ENCODE peak calls at places on chromosomes 6 and 20, in seven cellular contexts. Y is B cell; H is activated T-cell treated with anti-CD3 and anti-CD28 coated beads, Interleukin-2, amount 50 U/mL, for 4 hours; T is activated T-helper 17 cell treated with anti-CD3 and anti-CD28 coated beads, Interleukin-2, amount 50 U/mL, for 72 hours; S is body of pancreas; X is left ventricle myocardium superior; Q is T-cell. J is an unnamed sample.

GRCh38 chr20:21702553-21703467 is 2.7 kb upstream of the PAX1 start:
- ATAC-seq in S (no peak), H (peak), Y (no peak), T (no peak), X (peak), Q (no peak), J (no peak)

GRCh38 chr20:38406476-38406875 is 28.7 kb downstream of the SNHG17 start:
- ATAC-seq in X (no peak), Y (no peak), Q (no peak), S (no peak), T (no peak), H (no peak), J (no peak)

GRCh38 chr20:10218536-10219451 is at the start of gene SNAP25:
- ATAC-seq in Y (no peak), Q (peak), S (peak), T (peak), H (peak), X (no peak), J (no peak)

GRCh38 chr6:159119835-159120234 is 49.4 kb upstream of the FNDC1 start:
- ATAC-seq in S (no peak), H (no peak), X (no peak), Y (no peak), Q (no peak), T (no peak), J (peak)

GRCh38 chr6:142378138-142378875 is 76.5 kb downstream of the ADGRG6 start:
- ATAC-seq in X (peak), Y (no peak), Q (no peak), H (no peak), S (no peak), T (no peak), J (no peak)

GRCh38 chr6:33727932-33728331 is 16.4 kb upstream of the UQCC2 start:
- ATAC-seq in X (peak), H (no peak), Q (no peak), S (peak), T (no peak), Y (no peak), J (no peak)

GRCh38 chr6:121971886-121972285 is 427.6 kb upstream of the HSF2 start:
- ATAC-seq in Y (no peak), H (no peak), S (peak), Q (no peak), X (no peak), T (no peak), J (no peak)

GRCh38 chr6:48078092-48078491 is 32.9 kb downstream of the PTCHD4 start:
- ATAC-seq in S (no peak), H (no peak), Y (no peak), X (no peak), Q (no peak), T (no peak), J (no peak)

GRCh38 chr20:23203310-23203709 is 117.2 kb upstream of the CD93 start:
- ATAC-seq in Y (no peak), T (no peak), H (no peak), S (no peak), X (peak), Q (no peak), J (no peak)

GRCh38 chr6:4434655-4435054 is 299.3 kb upstream of the ECI2 start:
- ATAC-seq in S (no peak), X (no peak), T (no peak), Q (no peak), Y (no peak), H (no peak), J (no peak)

GRCh38 chr6:4071330-4071729 is 7.6 kb downstream of the FAM217A start:
- ATAC-seq in H (no peak), T (no peak), X (no peak), Y (no peak), Q (no peak), S (no peak), J (no peak)

GRCh38 chr6:142566628-142567396 is 265.0 kb downstream of the ADGRG6 start:
- ATAC-seq in X (peak), Y (peak), H (peak), S (peak), T (peak), Q (no peak), J (peak)

GRCh38 chr6:52399511-52400315 is 20.4 kb upstream of the EFHC1 start:
- ATAC-seq in X (peak), T (peak), H (peak), Q (peak), S (peak), Y (peak), J (no peak)

GRCh38 chr20:50308513-50309279 is 118.1 kb downstream of the CEBPB start:
- ATAC-seq in X (peak), Q (no peak), Y (no peak), S (peak), H (no peak), T (no peak), J (peak)

GRCh38 chr6:161064915-161065314 is 73.3 kb downstream of the MAP3K4 start:
- ATAC-seq in H (no peak), S (no peak), T (no peak), Q (no peak), X (no peak), Y (no peak), J (no peak)

GRCh38 chr20:41854765-41855164 is 236.6 kb upstream of the CHD6 start:
- ATAC-seq in H (no peak), S (no peak), Q (no peak), Y (no peak), T (peak), X (no peak), J (no peak)

J was measured in gastroesophageal sphincter.